ENCODE peak calls at places on chromosomes 4 and X, in four cellular contexts. C, O, G and S are unnamed samples.
A peak's percentile ranks its signal among the peaks of the same experiment; 100 is the strongest.

GRCh38 chrX:11329016-11329415 is 35.8 kb downstream of the AMELX start:
- DNase-seq in C (no peak), O (no peak), G (no peak), S (peak; percentile 61)

GRCh38 chrX:41332005-41332404 is 2.0 kb upstream of the DDX3X start:
- DNase-seq in C (no peak), O (no peak), G (no peak), S (no peak)

GRCh38 chrX:9786839-9787635 is 808 bp downstream of the SHROOM2 start:
- DNase-seq in C (peak; percentile 33), O (no peak), G (no peak), S (no peak)

GRCh38 chr4:109127866-109128265 is 174.6 kb downstream of the COL25A1 start:
- DNase-seq in C (no peak), O (no peak), G (no peak), S (no peak)

GRCh38 chr4:26475716-26476115 is 14.6 kb downstream of the CCKAR start:
- DNase-seq in C (no peak), O (no peak), G (no peak), S (no peak)

GRCh38 chr4:92266521-92266920 is 37.2 kb upstream of the GRID2 start:
- DNase-seq in C (no peak), O (no peak), G (no peak), S (no peak)

GRCh38 chr4:184409911-184410692 is 64.2 kb downstream of the IRF2 start:
- DNase-seq in C (peak; percentile 15), O (no peak), G (no peak), S (no peak)

GRCh38 chrX:67614414-67614813 is 70.6 kb downstream of the AR start:
- DNase-seq in C (no peak), O (no peak), G (no peak), S (peak; percentile 12)

GRCh38 chr4:101136373-101137370 is 210.7 kb downstream of the PPP3CA start:
- DNase-seq in C (no peak), O (peak; percentile 39), G (no peak), S (no peak)

GRCh38 chr4:102869569-102870227 is 906 bp downstream of the CISD2 start:
- DNase-seq in C (no peak), O (peak; percentile 41), G (no peak), S (peak; percentile 19)

GRCh38 chrX:70664726-70665125 is 220.1 kb downstream of the DLG3 start:
- DNase-seq in C (peak; percentile 2), O (peak; percentile 17), G (no peak), S (no peak)

GRCh38 chrX:151987108-151987507 is 12.6 kb upstream of the GABRE start:
- DNase-seq in C (no peak), O (no peak), G (no peak), S (no peak)

GRCh38 chr4:44186850-44187246 is 261.8 kb downstream of the KCTD8 start:
- DNase-seq in C (no peak), O (no peak), G (no peak), S (no peak)

GRCh38 chr4:152485726-152486276 is 50.1 kb downstream of the FBXW7 start:
- DNase-seq in C (no peak), O (no peak), G (peak; percentile 43), S (no peak)

GRCh38 chrX:149124526-149125108 is 380.5 kb downstream of the IDS start:
- DNase-seq in C (no peak), O (no peak), G (no peak), S (no peak)

GRCh38 chr4:47839259-47839658 is 1.4 kb upstream of the CORIN start:
- DNase-seq in C (no peak), O (no peak), G (no peak), S (no peak)

GRCh38 chr4:161952382-161952781 is 211.4 kb downstream of the FSTL5 start:
- DNase-seq in C (no peak), O (no peak), G (no peak), S (no peak)

GRCh38 chrX:121163443-121163842 is 116.0 kb downstream of the GLUD2 start:
- DNase-seq in C (no peak), O (no peak), G (no peak), S (no peak)

GRCh38 chr4:71231073-71231752 is 107.6 kb upstream of the SLC4A4 start:
- DNase-seq in C (no peak), O (no peak), G (no peak), S (peak; percentile 98)

GRCh38 chrX:103488332-103488731 is 31.0 kb downstream of the RAB40A start:
- DNase-seq in C (no peak), O (no peak), G (no peak), S (no peak)

GRCh38 chrX:2502668-2503519 is 2.1 kb upstream of the DHRSX start:
- DNase-seq in C (no peak), O (no peak), G (no peak), S (no peak)

GRCh38 chrX:115067812-115068211 is 50.4 kb upstream of the IL13RA2 start:
- DNase-seq in C (no peak), O (no peak), G (no peak), S (no peak)

GRCh38 chr4:6387946-6388345 is 84.5 kb downstream of the PPP2R2C start:
- DNase-seq in C (no peak), O (no peak), G (no peak), S (no peak)

GRCh38 chr4:82733636-82734035 is 65.0 kb downstream of the SCD5 start:
- DNase-seq in C (no peak), O (no peak), G (no peak), S (peak; percentile 48)

GRCh38 chrX:70089575-70090297 is 27.5 kb downstream of the OTUD6A start:
- DNase-seq in C (no peak), O (no peak), G (no peak), S (no peak)

GRCh38 chrX:66676413-66676812 is 37.5 kb upstream of the EDA2R start:
- DNase-seq in C (no peak), O (no peak), G (no peak), S (no peak)

GRCh38 chr4:92210906-92211305 is 92.9 kb upstream of the GRID2 start:
- DNase-seq in C (no peak), O (no peak), G (no peak), S (no peak)

GRCh38 chr4:4781936-4782754 is 77.3 kb upstream of the MSX1 start:
- DNase-seq in C (no peak), O (no peak), G (no peak), S (no peak)

GRCh38 chrX:148601034-148601433 is 100.6 kb downstream of the AFF2 start:
- DNase-seq in C (no peak), O (no peak), G (no peak), S (peak; percentile 29)

GRCh38 chr4:35228318-35228717 is 1016.0 kb downstream of the ARAP2 start:
- DNase-seq in C (no peak), O (no peak), G (no peak), S (peak; percentile 52)

GRCh38 chr4:64409300-64409699 is at the start of gene TECRL:
- DNase-seq in C (no peak), O (no peak), G (no peak), S (no peak)

GRCh38 chr4:53716011-53716410 is 124.7 kb upstream of the LNX1 start:
- DNase-seq in C (no peak), O (no peak), G (no peak), S (peak; percentile 26)

GRCh38 chr4:91257721-91258120 is 1046.0 kb upstream of the GRID2 start:
- DNase-seq in C (no peak), O (no peak), G (no peak), S (no peak)

GRCh38 chr4:11912886-11913285 is 484.2 kb upstream of the HS3ST1 start:
- DNase-seq in C (no peak), O (no peak), G (no peak), S (no peak)

GRCh38 chrX:118553042-118553714 is 57.6 kb downstream of the DOCK11 start:
- DNase-seq in C (no peak), O (no peak), G (no peak), S (no peak)